ENCODE peak calls at places on chromosomes 2 and 18, in eight cellular contexts. K is left ventricle myocardium inferior; D is heart left ventricle; S is CD8-positive, alpha-beta memory T cell; T is CD4-positive, CD25-positive, alpha-beta regulatory T cell; A is tibial artery; Q is aorta; N is CD4-positive, alpha-beta memory T cell. X is an unnamed sample.

GRCh38 chr2:140353541-140353940 is 1573.4 kb upstream of the NXPH2 start:
- DNase-seq in K (no peak), D (no peak), S (no peak), T (no peak), A (no peak), Q (no peak), N (no peak), X (no peak)

GRCh38 chr2:68698567-68699377 is 35.8 kb upstream of the ARHGAP25 start:
- DNase-seq in K (no peak), D (no peak), S (no peak), T (no peak), A (no peak), Q (no peak), N (no peak), X (no peak)

GRCh38 chr18:48428494-48429177 is 19.5 kb upstream of the ZBTB7C start:
- DNase-seq in K (no peak), D (no peak), S (no peak), T (no peak), A (no peak), Q (no peak), N (no peak), X (no peak)

GRCh38 chr2:232336956-232337700 is 41.4 kb upstream of the ALPP start:
- DNase-seq in K (peak; percentile 3), D (peak; percentile 11), S (no peak), T (no peak), A (peak; percentile 37), Q (peak; percentile 12), N (no peak), X (peak; percentile 21)

GRCh38 chr2:133819906-133820305 is 251.6 kb upstream of the NCKAP5 start:
- DNase-seq in K (no peak), D (no peak), S (no peak), T (no peak), A (no peak), Q (no peak), N (no peak), X (no peak)

GRCh38 chr2:163554864-163555263 is 180.9 kb downstream of the FIGN start:
- DNase-seq in K (no peak), D (no peak), S (no peak), T (no peak), A (no peak), Q (no peak), N (no peak), X (no peak)

GRCh38 chr2:129880971-129881370 is 98.5 kb upstream of the RAB6C start:
- DNase-seq in K (no peak), D (no peak), S (no peak), T (no peak), A (no peak), Q (no peak), N (no peak), X (no peak)

GRCh38 chr18:74141638-74142037 is 6.0 kb downstream of the FBXO15 start:
- DNase-seq in K (no peak), D (no peak), S (no peak), T (no peak), A (no peak), Q (no peak), N (no peak), X (no peak)

GRCh38 chr2:65436825-65437221 is 4.4 kb upstream of the SPRED2 start:
- DNase-seq in K (no peak), D (no peak), S (no peak), T (no peak), A (no peak), Q (no peak), N (no peak), X (no peak)

DNA sequence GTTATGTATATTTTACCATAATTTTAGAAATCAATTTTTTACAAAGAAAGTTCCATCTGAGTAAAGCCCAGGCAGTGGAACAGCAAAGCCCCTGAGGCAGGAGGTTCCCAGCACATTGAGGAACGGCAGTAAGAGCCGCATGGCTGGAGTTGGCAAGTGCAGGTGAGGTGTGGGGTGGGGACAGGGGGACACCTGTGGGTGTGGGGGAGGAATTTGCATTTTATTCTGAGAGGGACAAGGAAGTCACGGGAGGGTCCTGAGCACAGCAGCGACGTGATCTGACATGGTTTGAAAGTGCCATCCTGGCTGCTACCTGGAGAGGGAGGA is 16.1 kb upstream of the ADI1 start:
- DNase-seq in K (no peak), D (no peak), S (no peak), T (no peak), A (no peak), Q (no peak), N (no peak), X (no peak)
- H3K4me3 ChIP-seq in K (peak overlapping the region; percentile 63), D (peak overlapping the region; percentile 47), S (no peak overlapping the region), T (no peak overlapping the region), A (peak overlapping the region; percentile 51), Q (no peak overlapping the region), N (no peak overlapping the region), X (no peak overlapping the region)

DNA sequence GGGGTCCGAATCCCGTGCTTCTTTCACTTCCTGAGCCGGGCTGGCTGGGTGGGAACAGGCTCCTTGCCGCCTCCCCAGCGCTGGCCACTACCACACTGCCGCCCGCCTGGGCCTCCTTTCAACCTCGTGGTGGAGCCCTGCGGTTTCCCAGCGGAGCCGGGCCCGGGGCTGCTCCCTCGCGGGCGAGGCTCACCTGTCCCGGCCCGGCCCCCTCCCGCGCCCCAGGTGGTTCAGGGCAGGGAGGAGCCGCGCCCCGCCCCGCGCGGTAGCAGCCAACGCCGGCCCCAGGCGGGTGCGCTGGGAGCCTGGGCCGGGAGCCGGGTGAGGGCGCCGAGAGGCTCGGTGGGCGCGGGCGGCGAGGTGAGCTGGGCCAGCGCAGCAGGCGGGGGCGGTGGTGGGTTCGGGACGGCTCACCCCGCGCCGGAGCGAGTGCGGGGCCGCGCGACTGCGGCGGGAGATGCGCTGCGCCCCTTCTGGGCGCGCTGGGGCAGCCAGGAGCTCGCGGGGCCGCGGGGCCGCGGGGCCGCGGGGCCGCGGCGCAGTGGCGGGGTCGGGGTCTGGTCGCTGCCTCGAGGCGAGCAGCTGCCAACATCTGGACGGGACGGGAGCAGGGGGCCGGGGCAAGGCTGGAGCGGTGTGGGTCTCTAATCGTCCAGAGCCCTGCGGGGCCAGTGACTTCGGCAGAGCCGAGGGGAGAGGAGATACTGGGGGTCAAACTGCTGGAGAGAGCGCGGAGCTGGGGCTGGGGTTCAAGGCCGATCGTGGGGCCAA is at the start of gene LYPD6B:
- DNase-seq in K (no peak), D (no peak), S (no peak), T (no peak), A (no peak), Q (no peak), N (peak; percentile 8), X (no peak)
- H3K27ac ChIP-seq in K (no peak within 1 kb of the TSS), D (no peak within 1 kb of the TSS), S (no peak within 1 kb of the TSS), T (no peak within 1 kb of the TSS), A (no peak within 1 kb of the TSS), Q (no peak within 1 kb of the TSS), N (no peak within 1 kb of the TSS), X (no peak within 1 kb of the TSS)

DNA sequence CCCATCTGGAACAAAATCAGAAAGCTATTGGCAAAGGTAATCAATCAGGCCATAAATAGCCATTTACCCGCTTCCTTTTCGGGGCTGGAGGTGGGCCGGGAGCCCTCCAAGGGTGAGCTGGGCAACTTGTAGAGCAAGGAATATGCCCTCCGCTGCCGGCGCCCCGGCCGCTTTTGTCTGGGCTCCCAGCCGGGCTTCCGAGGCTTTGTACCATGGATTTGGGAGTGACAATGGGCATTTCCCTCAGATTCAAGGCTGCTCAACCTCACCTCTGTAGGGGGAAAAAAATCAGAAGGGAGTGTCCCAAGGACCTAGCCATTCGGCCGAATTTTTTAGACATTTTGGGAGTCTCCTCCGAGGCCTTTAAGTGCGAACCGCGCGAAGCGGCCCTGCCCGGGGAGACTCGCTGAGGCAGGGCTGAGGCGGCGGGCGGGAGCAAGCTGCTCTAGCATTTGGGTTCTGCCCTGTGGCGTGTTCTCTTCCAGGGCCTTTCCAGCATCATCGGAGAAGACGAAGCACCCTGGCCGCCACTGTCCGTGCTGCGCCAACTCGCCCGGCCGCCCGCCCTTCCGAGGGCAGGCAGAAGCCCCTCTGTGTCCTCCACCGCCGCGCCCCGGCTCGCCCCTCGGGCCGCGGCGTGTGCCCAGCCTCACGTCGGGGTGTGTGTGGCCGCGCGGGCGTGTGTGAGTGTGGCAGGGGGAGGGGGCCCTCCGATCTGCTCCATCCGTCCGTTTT is 975 bp upstream of the HOXD9 start:
- DNase-seq in K (no peak), D (no peak), S (no peak), T (no peak), A (no peak), Q (no peak), N (no peak), X (no peak)
- H3K4me3 ChIP-seq in K (peak overlapping the region; percentile 61), D (peak overlapping the region; percentile 48), S (no peak overlapping the region), T (no peak overlapping the region), A (peak overlapping the region; percentile 51), Q (no peak overlapping the region), N (no peak overlapping the region), X (no peak overlapping the region)

GRCh38 chr18:62438402-62438801 is 84.4 kb upstream of the ZCCHC2 start:
- DNase-seq in K (no peak), D (no peak), S (no peak), T (no peak), A (no peak), Q (no peak), N (no peak), X (no peak)

GRCh38 chr18:62438876-62439275 is 83.9 kb upstream of the ZCCHC2 start:
- DNase-seq in K (no peak), D (no peak), S (no peak), T (no peak), A (no peak), Q (no peak), N (no peak), X (no peak)

GRCh38 chr18:62445386-62445917 is 77.4 kb upstream of the ZCCHC2 start:
- DNase-seq in K (no peak), D (no peak), S (no peak), T (no peak), A (no peak), Q (no peak), N (no peak), X (no peak)

GRCh38 chr18:62446511-62446910 is 76.3 kb upstream of the ZCCHC2 start:
- DNase-seq in K (no peak), D (no peak), S (no peak), T (no peak), A (no peak), Q (no peak), N (no peak), X (no peak)

DNA sequence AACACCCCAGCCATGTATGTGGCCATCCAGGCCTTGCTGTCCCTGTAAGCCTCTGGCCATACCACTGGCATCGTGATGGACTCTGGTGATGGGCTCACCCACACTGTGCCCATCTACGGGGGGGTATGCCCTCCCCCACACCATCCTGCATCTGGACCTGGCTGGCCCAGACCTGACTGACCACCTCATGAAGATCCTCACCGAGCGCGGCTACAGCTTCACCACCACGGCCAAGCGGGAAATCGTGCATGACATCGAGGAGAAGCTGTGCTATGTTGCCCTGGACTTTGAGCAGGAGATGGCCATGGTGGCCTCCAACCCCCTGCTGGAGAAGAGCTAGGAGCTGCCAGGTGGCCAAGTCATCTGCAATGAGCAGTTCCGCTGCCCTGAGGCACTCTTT is 80.4 kb upstream of the ZCCHC2 start:
- DNase-seq in K (no peak), D (no peak), S (no peak), T (no peak), A (no peak), Q (no peak), N (no peak), X (no peak)
- H3K27ac ChIP-seq in K (no peak overlapping the region), D (no peak overlapping the region), S (no peak overlapping the region), T (no peak overlapping the region), A (no peak overlapping the region), Q (no peak overlapping the region), N (no peak overlapping the region), X (no peak overlapping the region)

DNA sequence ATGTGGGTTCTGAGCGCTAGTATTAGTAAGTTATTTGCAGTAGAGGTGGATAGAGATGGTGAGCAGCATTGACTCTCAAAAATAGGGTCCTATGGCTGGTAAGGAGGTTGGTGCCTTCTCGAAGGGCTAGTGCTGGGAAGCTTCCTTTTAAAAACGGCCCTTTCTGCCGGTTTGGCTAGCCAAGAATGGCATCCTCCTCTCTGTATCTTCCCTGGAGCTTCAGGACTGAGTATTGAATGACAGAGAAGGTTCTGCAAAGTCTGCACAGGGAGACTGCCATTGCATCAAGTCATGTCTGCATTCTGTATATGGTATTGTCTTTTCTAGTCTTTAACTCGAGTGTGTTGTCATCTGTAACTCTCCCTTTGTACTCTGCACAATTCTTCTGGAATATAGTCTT is 1.0 kb downstream of the LDLRAD4 start:
- DNase-seq in K (no peak), D (no peak), S (no peak), T (no peak), A (no peak), Q (no peak), N (no peak), X (no peak)
- H3K4me3 ChIP-seq in K (peak overlapping the region; percentile 74), D (peak overlapping the region; percentile 94), S (no peak overlapping the region), T (peak overlapping the region; percentile 57), A (peak overlapping the region; percentile 86), Q (peak overlapping the region; percentile 82), N (no peak overlapping the region), X (peak overlapping the region; percentile 72)